ENCODE peak calls at places on chromosome 5, in eight cellular contexts. E, Q, C, A, T, V, G and Z are unnamed samples.

GRCh38 chr5:66440202-66440680 is 156.0 kb upstream of the MAST4 start:
- DNase-seq in T (peak), Q (no peak), A (peak), E (no peak), V (no peak), C (peak), G (no peak), Z (peak)

GRCh38 chr5:169165052-169165451 is 135.9 kb downstream of the SLIT3 start:
- DNase-seq in G (no peak), T (no peak), A (no peak), V (no peak), Q (no peak), C (no peak), E (no peak), Z (no peak)

GRCh38 chr5:122384612-122385180 is 72.7 kb downstream of the SNCAIP start:
- DNase-seq in C (no peak), G (no peak), A (no peak), V (no peak), E (no peak), T (no peak), Q (no peak), Z (no peak)

GRCh38 chr5:151128817-151129216 is 28.8 kb downstream of the ANXA6 start:
- DNase-seq in A (no peak), V (no peak), G (no peak), T (no peak), E (no peak), Q (no peak), C (no peak), Z (no peak)

GRCh38 chr5:132840896-132841818 is 10.7 kb upstream of the SHROOM1 start:
- DNase-seq in C (no peak), E (no peak), G (no peak), V (peak), Q (no peak), T (no peak), A (peak), Z (peak)

GRCh38 chr5:58259685-58260152 is 200.2 kb downstream of the PLK2 start:
- DNase-seq in C (no peak), V (peak), G (no peak), E (no peak), T (no peak), A (peak), Q (no peak), Z (peak)

GRCh38 chr5:102663771-102664530 is 91.2 kb upstream of the PAM start:
- DNase-seq in V (peak), Q (no peak), T (no peak), G (no peak), A (peak), C (no peak), E (no peak), Z (peak)

GRCh38 chr5:53480474-53481353 is at the start of gene FST:
- DNase-seq in Q (no peak), C (peak), T (peak), G (peak), A (no peak), E (no peak), V (peak), Z (no peak)

GRCh38 chr5:136098171-136098570 is 34.5 kb upstream of the SMAD5 start:
- DNase-seq in E (no peak), C (no peak), V (no peak), Q (no peak), T (no peak), G (no peak), A (no peak), Z (no peak)

GRCh38 chr5:180043381-180043780 is 28.2 kb downstream of the RNF130 start:
- DNase-seq in E (no peak), C (no peak), G (no peak), Q (no peak), V (no peak), T (no peak), A (peak), Z (no peak)

GRCh38 chr5:136235316-136235715 is 42.4 kb upstream of the SMIM32 start:
- DNase-seq in E (no peak), Q (no peak), G (no peak), V (no peak), A (no peak), T (no peak), C (no peak), Z (no peak)

GRCh38 chr5:156803404-156803803 is 46.7 kb upstream of the PPP1R2B start:
- DNase-seq in T (no peak), G (no peak), A (no peak), E (no peak), Q (no peak), C (no peak), V (no peak), Z (no peak)

GRCh38 chr5:163260961-163261360 is 176.4 kb upstream of the CCNG1 start:
- DNase-seq in G (no peak), V (no peak), Q (no peak), E (no peak), C (no peak), T (no peak), A (no peak), Z (no peak)

GRCh38 chr5:123490974-123491373 is 21.0 kb upstream of the CSNK1G3 start:
- DNase-seq in A (no peak), Q (no peak), C (no peak), G (no peak), E (no peak), T (no peak), V (no peak), Z (no peak)

GRCh38 chr5:172447646-172448365 is 6.5 kb downstream of the SH3PXD2B start:
- DNase-seq in C (no peak), A (no peak), T (no peak), V (no peak), Q (no peak), E (no peak), G (no peak), Z (no peak)

GRCh38 chr5:108079754-108080153 is 302.1 kb downstream of the FBXL17 start:
- DNase-seq in A (peak), Q (no peak), V (peak), T (no peak), C (no peak), E (no peak), G (no peak), Z (no peak)

GRCh38 chr5:11588803-11589202 is 315.4 kb downstream of the CTNND2 start:
- DNase-seq in A (no peak), E (no peak), T (no peak), C (no peak), Q (no peak), V (no peak), G (peak), Z (no peak)

GRCh38 chr5:140298183-140298601 is 4.7 kb downstream of the PFDN1 start:
- DNase-seq in A (peak), T (no peak), Q (no peak), V (peak), E (no peak), C (no peak), G (no peak), Z (peak)

GRCh38 chr5:68315679-68316271 is 100.2 kb downstream of the PIK3R1 start:
- DNase-seq in A (no peak), G (no peak), C (no peak), T (no peak), V (no peak), Q (no peak), E (no peak), Z (no peak)

GRCh38 chr5:92687793-92688467 is 893.1 kb downstream of the NR2F1-AS1 start:
- DNase-seq in G (no peak), E (no peak), A (peak), Q (no peak), C (no peak), V (peak), T (no peak), Z (peak)

GRCh38 chr5:53309653-53310052 is 170.8 kb upstream of the FST start:
- DNase-seq in G (no peak), C (no peak), V (no peak), T (no peak), A (no peak), E (no peak), Q (no peak), Z (no peak)

GRCh38 chr5:61000887-61001286 is 55.9 kb downstream of the NDUFAF2 start:
- DNase-seq in C (no peak), T (no peak), Q (no peak), G (no peak), V (peak), A (peak), E (no peak), Z (no peak)

DNA sequence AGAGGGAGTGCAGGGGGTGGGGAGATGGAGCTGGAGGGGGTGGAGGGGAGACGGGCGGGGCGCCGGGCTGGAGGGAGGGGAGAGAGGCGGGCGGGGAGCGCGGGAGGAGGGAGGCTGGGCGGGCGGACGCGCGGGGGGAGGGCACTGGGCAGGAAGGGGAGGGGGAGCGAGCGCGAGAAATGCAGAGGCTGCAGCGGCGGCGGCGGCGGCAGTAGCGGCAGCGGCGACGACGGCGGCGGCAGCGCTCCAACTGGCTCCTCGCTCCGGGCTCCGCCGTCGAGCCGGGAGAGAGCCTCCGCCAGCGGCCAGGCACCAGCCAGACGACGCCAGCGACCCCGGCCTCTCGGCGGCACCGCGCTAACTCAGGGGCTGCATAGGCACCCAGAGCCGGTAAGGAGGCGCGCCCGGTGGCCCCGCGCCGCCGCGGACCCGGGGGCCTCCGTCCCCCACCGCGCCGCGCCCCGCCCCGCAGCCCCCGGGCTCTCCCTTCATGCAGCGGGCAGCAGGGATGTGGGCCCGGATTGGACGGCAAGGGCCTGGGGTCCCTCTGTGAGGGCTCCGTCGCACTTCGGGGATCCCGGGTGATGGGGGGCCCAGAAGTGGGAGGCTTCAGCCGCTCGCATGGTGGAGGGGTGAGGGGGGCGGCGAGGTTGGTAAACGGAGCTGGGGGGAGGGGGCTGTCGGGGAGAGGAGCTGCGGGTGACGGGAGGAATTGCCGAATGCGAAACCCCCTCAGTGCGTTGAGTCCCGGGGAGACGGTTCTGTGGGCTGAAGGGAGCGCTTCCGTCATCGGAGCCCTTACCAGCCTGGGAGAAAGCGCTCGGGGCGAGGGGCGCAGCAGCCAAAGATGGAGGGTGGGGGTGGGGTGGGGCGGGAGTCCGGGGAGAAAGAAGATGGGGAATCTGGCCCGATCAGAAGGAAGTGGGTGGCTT is at the start of gene BASP1:
- DNase-seq in T (peak), A (peak), Q (peak), G (peak), E (peak), V (peak), C (peak), Z (peak)
- TF ChIP-seq CTCF in T (no peak), A (no peak), Q (no peak), G (no peak), E (no peak), V (no peak), C (no peak), Z (no peak)

DNA sequence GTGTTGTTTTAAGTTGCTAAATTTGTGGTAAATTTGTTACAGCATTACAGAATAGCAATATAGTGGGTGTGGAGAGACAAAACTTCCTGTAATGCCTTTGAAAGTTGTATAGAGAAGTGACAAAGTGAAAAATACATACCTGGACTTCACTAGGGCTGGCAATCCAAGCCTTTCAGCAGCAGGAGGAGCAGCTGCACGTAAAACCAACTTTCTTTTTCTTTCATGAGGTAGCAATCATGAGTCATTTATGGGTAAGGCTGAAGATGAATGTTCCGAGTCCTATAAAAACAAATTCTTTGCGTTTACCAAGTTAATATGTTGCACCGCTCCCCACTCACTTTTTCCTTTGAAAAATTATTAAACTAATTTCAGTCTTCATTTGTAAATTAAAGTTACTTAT is 1138.2 kb downstream of the TAF11L14 start:
- DNase-seq in T (no peak), G (no peak), C (no peak), E (no peak), A (no peak), Q (no peak), V (no peak), Z (no peak)
- TF ChIP-seq CTCF in T (no peak), G (no peak), C (no peak), E (no peak), A (no peak), Q (no peak), V (no peak), Z (no peak)

DNA sequence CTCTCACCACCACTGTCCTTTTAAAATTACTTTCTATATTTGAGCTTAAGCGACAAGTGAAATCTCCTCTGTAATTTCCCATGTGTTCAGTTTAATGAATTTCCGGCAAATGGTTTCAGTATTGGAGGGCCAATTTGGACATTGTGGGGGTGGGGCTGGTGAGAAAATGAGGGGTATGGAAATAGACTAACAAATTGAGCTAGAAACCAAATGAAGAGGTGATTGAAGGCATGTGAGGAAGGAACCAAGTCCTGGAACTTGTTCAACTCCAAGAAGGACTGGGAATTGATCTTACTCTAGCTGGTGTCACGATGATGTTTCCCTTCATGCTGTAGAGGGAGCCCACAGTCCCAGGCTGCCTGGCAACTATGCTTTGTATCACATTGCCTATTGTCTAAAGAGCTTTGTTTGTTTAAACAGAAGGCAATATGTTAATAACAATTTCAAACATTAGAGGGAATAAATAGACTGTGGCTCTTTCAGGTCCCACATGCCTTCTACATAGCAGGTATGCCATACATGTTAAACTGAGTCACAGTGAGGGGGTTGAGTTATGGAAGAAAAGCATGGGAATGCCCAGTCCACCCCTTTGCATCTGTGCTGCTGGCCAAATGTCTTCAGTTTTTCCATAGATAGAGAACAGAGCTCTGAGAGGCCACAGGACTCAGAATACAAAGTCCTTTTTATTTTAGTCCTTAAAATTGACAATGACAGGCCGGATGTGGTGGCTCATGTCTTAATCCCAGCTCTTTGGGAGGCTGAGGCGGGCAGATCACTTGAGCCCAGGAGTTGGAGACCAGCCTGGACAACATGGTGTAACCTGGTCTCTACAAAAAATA is 25.0 kb upstream of the MATR3 start:
- DNase-seq in G (no peak), Q (no peak), C (no peak), T (no peak), A (no peak), V (no peak), E (no peak), Z (no peak)
- TF ChIP-seq CTCF in G (no peak), Q (no peak), C (no peak), T (peak), A (peak), V (peak), E (no peak), Z (no peak)

GRCh38 chr5:142317673-142318261 is 7.1 kb downstream of the SPRY4 start:
- DNase-seq in G (no peak), Q (no peak), A (no peak), E (no peak), C (no peak), V (peak), T (peak), Z (no peak)
- TF ChIP-seq CTCF in G (no peak), Q (peak), A (peak), E (no peak), C (no peak), V (peak), T (peak), Z (peak)

GRCh38 chr5:119284031-119284430 is 71.8 kb upstream of the TNFAIP8 start:
- DNase-seq in G (no peak), E (peak), T (no peak), Q (no peak), A (no peak), C (no peak), V (no peak), Z (no peak)
- TF ChIP-seq CTCF in G (no peak), E (no peak), T (no peak), Q (no peak), A (no peak), C (no peak), V (no peak), Z (no peak)

GRCh38 chr5:95244479-95244878 is 40.4 kb downstream of the MCTP1 start:
- DNase-seq in Q (no peak), A (no peak), V (no peak), G (no peak), E (no peak), C (no peak), T (no peak), Z (no peak)
- TF ChIP-seq CTCF in Q (no peak), A (no peak), V (no peak), G (no peak), E (no peak), C (no peak), T (no peak), Z (no peak)

DNA sequence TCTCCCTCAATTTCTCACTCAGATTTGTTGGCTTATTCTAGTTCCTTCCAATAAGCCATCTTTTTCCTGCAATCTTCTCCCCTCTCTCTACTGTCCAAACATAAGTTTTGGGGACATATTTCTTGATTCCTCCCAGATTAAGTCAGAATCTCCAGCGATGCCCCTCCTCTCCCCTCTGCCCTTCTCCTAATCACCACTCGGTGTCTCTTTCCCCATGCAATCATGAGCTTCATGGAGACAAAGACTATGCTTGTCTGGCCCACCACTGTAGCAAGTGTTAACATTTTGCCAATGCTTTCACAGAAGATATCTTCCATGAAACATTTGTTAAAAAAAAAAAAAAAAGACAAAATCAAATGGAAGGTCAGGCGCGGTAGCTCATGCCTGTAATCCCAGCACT is 42.4 kb downstream of the PDE6A start:
- DNase-seq in Q (no peak), V (no peak), T (no peak), E (no peak), C (no peak), A (no peak), G (no peak), Z (no peak)
- TF ChIP-seq CTCF in Q (peak), V (no peak), T (no peak), E (no peak), C (no peak), A (peak), G (no peak), Z (no peak)